ENCODE peak calls at places on chromosomes 5 and 9, in four cellular contexts. W is stomach, V is SK-N-SH, Q is K562. U is an unnamed sample.

GRCh38 chr5:161544350-161544765 is 2.2 kb downstream of the GABRB2 start:
- DNase-seq in W (no peak), V (peak; percentile 61), Q (peak; percentile 44), U (peak; percentile 33)

GRCh38 chr9:113511856-113512761 is 48.6 kb downstream of the RGS3 start:
- DNase-seq in V (no peak), Q (no peak), W (no peak), U (peak; percentile 35)

GRCh38 chr9:81083062-81083461 is 606.3 kb downstream of the TLE1 start:
- DNase-seq in Q (no peak), W (no peak), V (peak; percentile 3), U (no peak)

GRCh38 chr5:174056064-174056842 is 10.7 kb downstream of the NSG2 start:
- DNase-seq in W (no peak), V (no peak), Q (no peak), U (no peak)

GRCh38 chr5:143652104-143652700 is 159.8 kb upstream of the HMHB1 start:
- DNase-seq in Q (no peak), W (no peak), V (no peak), U (no peak)

GRCh38 chr9:36818965-36819870 is 214.8 kb downstream of the PAX5 start:
- DNase-seq in Q (no peak), V (peak; percentile 58), W (no peak), U (no peak)

GRCh38 chr9:137045294-137046093 is 483 bp downstream of the NPDC1 start:
- DNase-seq in W (no peak), Q (no peak), V (peak; percentile 81), U (no peak)

GRCh38 chr5:136799806-136800372 is 434.5 kb upstream of the TRPC7 start:
- DNase-seq in Q (no peak), V (no peak), W (no peak), U (no peak)

GRCh38 chr9:72476617-72477375 is 44.6 kb upstream of the TMC1 start:
- DNase-seq in Q (peak; percentile 34), W (peak; percentile 34), V (no peak), U (peak; percentile 40)

GRCh38 chr9:82563841-82564240 is 499.1 kb downstream of the RASEF start:
- DNase-seq in Q (no peak), W (no peak), V (no peak), U (no peak)
- TF ChIP-seq EP300 in Q (no peak), W (no peak), V (no peak), U (no peak)

GRCh38 chr5:67610191-67610912 is 413.8 kb upstream of the CD180 start:
- DNase-seq in V (no peak), Q (no peak), W (no peak), U (no peak)
- TF ChIP-seq EP300 in V (no peak), Q (no peak), W (no peak), U (no peak)

DNA sequence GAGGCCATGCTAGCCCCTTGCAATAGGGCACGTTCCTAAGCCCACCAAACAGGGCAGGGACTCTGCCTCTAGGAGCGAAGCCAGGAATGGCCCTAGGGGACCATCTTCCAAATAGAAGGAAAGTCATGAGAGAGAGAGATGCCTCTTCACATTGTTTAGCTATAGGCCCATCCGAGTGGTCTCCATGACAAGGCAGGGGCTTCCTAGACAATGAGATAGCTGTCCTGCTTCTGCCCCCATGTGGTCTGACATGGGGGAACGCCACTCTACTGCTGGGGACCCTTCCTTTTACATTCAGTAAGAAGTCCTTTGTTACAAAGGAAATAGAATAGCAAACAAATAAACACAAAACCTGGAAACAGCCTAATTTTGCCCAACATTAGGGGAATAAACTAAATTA is 17.9 kb upstream of the KIF4B start:
- DNase-seq in V (peak; percentile 39), W (no peak), Q (no peak), U (no peak)
- TF ChIP-seq EP300 in V (no peak), W (no peak), Q (no peak), U (no peak)

DNA sequence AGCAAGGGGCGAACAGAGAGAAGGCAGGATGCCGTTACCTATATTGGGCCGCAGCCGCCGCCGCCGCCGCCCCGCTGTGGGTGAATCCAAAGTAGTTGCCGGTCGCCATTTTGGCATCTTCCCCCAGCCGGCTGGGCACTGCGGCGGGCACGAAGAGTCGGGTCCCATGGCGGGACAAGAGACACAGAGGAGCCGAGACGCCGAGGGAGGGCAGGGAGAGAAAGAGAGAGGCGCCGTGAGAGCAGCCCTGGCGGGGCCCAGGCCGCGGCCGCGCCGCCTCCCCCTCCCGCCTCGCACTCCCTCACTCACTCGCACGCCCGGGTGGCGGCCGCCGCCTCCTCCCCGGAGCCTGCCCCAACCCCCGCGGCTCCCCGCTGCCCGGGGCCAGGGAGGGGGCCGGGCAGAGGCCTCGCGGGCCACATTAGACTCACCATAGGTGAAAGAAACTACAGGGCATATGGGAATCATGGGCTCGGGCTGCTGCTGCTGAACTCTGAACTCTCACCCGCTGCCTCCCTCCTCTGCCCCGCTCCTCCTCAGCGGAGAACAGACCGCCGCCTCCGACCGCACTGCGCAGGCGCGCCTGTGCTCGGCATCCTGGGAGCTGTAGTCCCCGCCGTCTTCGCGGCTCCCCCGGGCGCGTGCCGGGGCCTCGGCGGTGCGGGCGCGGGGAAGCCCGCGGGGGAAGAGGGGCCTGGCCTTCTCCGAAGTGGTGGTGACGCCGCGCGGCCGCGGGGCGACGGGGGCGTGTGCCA is at the start of gene ZFR:
- DNase-seq in Q (peak; percentile 98), W (peak; percentile 94), V (peak; percentile 99), U (peak; percentile 95)
- TF ChIP-seq EP300 in Q (no peak), W (no peak), V (no peak), U (no peak)

DNA sequence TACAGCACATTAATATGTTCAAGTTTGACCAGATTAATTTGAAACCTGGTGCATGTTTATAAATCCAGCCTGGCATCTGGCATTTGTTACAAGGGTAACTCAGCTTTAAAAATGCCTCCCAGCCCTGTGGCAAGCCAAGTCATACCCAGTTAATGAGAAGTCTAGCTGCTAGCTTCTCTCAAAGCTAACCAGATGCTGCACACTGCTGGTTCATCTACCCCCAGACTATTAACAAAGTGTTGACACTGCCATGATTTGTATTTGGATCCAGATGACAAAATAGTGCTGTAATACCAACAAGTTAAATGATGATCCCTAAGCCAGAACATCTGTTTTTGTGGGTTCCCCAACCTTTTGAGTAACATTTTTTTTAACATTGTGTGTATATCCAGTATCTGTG is 573.7 kb upstream of the DAB2 start:
- DNase-seq in V (no peak), W (no peak), Q (no peak), U (peak; percentile 13)
- TF ChIP-seq EP300 in V (no peak), W (no peak), Q (no peak), U (no peak)

DNA sequence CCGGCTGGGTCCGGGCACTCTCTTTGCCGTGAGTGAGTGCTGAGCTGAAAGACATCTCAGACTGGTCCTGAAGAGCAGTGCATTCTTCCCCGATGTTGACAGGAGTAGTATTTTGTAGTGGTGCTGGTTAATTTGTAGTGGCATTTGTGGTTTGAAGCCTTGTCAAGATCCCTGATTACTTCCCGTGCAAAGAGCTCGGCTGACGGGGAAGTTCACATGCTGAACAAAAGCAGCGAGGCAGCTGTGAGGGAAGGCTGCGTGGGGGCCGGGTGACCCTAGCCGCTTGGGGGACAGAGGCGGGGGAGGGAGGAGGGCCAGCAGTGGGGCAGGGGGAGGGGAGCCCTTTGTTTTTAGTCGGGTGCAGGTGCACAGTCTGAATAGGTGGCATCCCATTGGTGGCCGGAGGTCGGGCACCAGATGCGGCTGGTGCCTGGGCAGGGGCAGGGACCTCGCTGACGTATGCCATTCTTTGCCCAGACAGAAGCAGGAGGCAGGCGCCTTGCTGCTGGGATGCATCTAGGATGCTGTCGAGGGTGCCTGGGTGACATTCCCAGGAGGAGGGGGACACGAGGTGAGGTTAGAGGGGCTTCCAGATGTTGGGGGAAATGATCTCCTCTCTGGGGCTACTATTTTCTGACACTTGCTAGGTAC is 64.7 kb downstream of the CRB2 start:
- DNase-seq in W (no peak), V (no peak), Q (no peak), U (no peak)
- TF ChIP-seq EP300 in W (no peak), V (no peak), Q (no peak), U (no peak)

GRCh38 chr5:92977766-92978555 is 603.1 kb downstream of the NR2F1-AS1 start:
- DNase-seq in Q (no peak), W (no peak), V (no peak), U (no peak)

GRCh38 chr5:92980491-92980890 is 600.5 kb downstream of the NR2F1-AS1 start:
- DNase-seq in Q (no peak), W (no peak), V (no peak), U (no peak)

GRCh38 chr5:92976156-92976555 is 604.9 kb downstream of the NR2F1-AS1 start:
- DNase-seq in W (no peak), Q (no peak), V (no peak), U (no peak)

DNA sequence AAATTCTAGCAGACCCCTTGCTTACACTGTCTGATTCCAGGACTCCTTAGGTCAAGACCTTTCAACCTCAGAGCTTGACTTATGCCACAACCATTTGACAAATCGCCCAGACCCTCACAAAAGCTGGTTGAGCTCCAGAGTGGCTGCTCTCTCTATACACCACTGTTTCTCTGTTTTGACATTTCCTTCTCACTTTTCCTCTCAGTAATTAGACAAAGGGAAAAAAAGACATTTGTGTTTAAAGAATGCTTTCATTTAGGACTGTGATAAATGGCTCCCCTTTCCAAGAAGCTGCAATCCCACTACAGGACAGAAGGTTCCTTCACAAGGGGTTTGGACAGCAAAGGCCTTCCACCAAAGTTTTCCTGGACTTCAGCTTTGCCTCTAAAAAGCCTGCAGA is 601.3 kb downstream of the NR2F1-AS1 start:
- DNase-seq in Q (no peak), W (no peak), V (no peak), U (no peak)
- TF ChIP-seq EP300 in Q (no peak), W (no peak), V (no peak), U (no peak)

GRCh38 chr5:20369151-20369550 is 381.2 kb upstream of the CDH18 start:
- DNase-seq in V (no peak), W (no peak), Q (no peak), U (no peak)

GRCh38 chr5:20368581-20368980 is 380.6 kb upstream of the CDH18 start:
- DNase-seq in W (no peak), Q (no peak), V (no peak), U (no peak)

GRCh38 chr5:20370061-20370460 is 382.1 kb upstream of the CDH18 start:
- DNase-seq in W (no peak), V (no peak), Q (no peak), U (no peak)

DNA sequence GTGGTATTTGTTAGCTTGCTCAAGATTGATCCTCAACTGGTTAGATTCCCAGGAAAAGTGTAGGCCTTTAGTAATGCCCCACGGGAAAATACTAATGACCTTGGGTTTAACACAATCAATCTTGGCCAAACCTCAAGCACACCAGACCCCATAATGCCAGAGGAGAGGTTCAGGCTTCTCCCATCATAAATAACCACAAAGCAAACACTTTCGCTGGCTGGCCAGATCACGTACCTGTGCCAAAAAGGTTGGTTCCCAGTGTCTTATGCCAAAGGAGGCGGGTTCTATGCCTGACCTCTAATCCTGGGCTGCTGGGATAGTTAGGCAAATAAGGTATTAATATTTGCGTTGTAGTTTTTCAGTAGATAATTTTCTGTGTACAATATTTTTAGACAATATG is 379.2 kb upstream of the CDH18 start:
- DNase-seq in Q (no peak), V (no peak), W (peak; percentile 83), U (no peak)
- TF ChIP-seq EP300 in Q (no peak), V (no peak), W (no peak), U (no peak)

DNA sequence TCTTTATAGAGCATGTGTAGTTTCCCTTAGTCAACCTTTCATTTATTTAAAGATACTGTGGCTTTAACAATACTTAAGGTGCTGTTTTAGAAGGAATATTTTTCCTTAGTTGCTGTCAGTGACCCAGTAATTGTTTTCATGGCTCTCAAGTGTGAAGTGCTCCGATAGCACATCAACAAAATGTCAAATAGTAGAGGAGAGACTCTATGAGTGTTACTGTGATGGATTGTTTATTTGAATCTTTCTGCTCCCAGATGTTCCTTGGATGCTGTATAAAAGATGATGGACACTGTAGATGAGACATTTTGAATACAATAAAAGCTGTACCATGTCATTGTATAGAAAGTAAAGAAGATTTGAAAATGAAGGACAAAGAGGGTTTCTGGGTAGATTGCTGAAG is 1185.7 kb upstream of the C9orf72 start:
- DNase-seq in W (no peak), V (no peak), Q (no peak), U (no peak)
- TF ChIP-seq EP300 in W (no peak), V (no peak), Q (no peak), U (no peak)

U was measured in transverse colon.